ENCODE peak calls at places on chromosomes 11 and 22, in seven cellular contexts. U is H1, R is esophagus squamous epithelium, Y is colonic mucosa, D is right lobe of liver, P is fibroblast of lung, C is NB4. X is an unnamed sample.

GRCh38 chr22:23772315-23773246 is at the start of gene MMP11:
- DNase-seq in U (peak; percentile 81), R (no peak), Y (peak; percentile 81), D (peak; percentile 64), P (peak; percentile 37), C (peak; percentile 46), X (no peak)

GRCh38 chr22:20237480-20238440 is 30.4 kb downstream of the RTN4R start:
- DNase-seq in U (no peak), R (no peak), Y (no peak), D (no peak), P (no peak), C (peak; percentile 97), X (no peak)

GRCh38 chr11:2775626-2776350 is 76.0 kb upstream of the KCNQ1OT1 start:
- DNase-seq in U (no peak), R (no peak), Y (peak; percentile 14), D (peak; percentile 33), P (no peak), C (no peak), X (no peak)

GRCh38 chr11:47179655-47179991 is 2.9 kb upstream of the ARFGAP2 start:
- DNase-seq in U (peak; percentile 65), R (no peak), Y (no peak), D (no peak), P (no peak), C (peak; percentile 61), X (peak; percentile 52)

GRCh38 chr11:105799263-105799662 is 189.4 kb downstream of the GRIA4 start:
- DNase-seq in U (no peak), R (no peak), Y (no peak), D (no peak), P (no peak), C (no peak), X (no peak)

GRCh38 chr11:61919841-61920631 is 2.7 kb upstream of the RAB3IL1 start:
- DNase-seq in U (peak; percentile 45), R (no peak), Y (no peak), D (no peak), P (no peak), C (no peak), X (no peak)

GRCh38 chr22:32985899-32986772 is 72.0 kb downstream of the SYN3 start:
- DNase-seq in U (peak; percentile 86), R (no peak), Y (peak; percentile 79), D (peak; percentile 80), P (peak; percentile 68), C (peak; percentile 81), X (peak; percentile 88)

GRCh38 chr11:2209370-2209801 is 37.8 kb upstream of the TH start:
- DNase-seq in U (peak; percentile 41), R (no peak), Y (peak; percentile 18), D (peak; percentile 42), P (no peak), C (no peak), X (no peak)

GRCh38 chr11:111627591-111627990 is 25.3 kb downstream of the SIK2 start:
- DNase-seq in U (no peak), R (no peak), Y (no peak), D (no peak), P (no peak), C (no peak), X (no peak)

GRCh38 chr11:66181632-66182345 is 86.7 kb upstream of the RAB1B start:
- DNase-seq in U (no peak), R (no peak), Y (no peak), D (no peak), P (no peak), C (no peak), X (no peak)

GRCh38 chr11:68038718-68039525 is at the start of gene TCIRG1:
- DNase-seq in U (peak; percentile 77), R (no peak), Y (peak; percentile 93), D (peak; percentile 94), P (peak; percentile 72), C (peak; percentile 88), X (peak; percentile 78)

GRCh38 chr11:15200696-15201095 is 86.0 kb downstream of the INSC start:
- DNase-seq in U (no peak), R (no peak), Y (no peak), D (no peak), P (no peak), C (no peak), X (no peak)

GRCh38 chr11:43987384-43988039 is 45.1 kb downstream of the C11orf96 start:
- DNase-seq in U (no peak), R (no peak), Y (peak; percentile 68), D (peak; percentile 86), P (peak; percentile 98), C (no peak), X (peak; percentile 97)

GRCh38 chr11:109865558-109866186 is 227.5 kb upstream of the ZC3H12C start:
- DNase-seq in U (no peak), R (no peak), Y (peak; percentile 21), D (no peak), P (no peak), C (peak; percentile 14), X (no peak)

GRCh38 chr11:6568191-6568918 is 35.1 kb downstream of the RRP8 start:
- DNase-seq in U (peak; percentile 65), R (no peak), Y (no peak), D (peak; percentile 88), P (peak; percentile 72), C (peak; percentile 10), X (peak; percentile 89)

GRCh38 chr11:57792870-57793269 is 31.3 kb downstream of the CTNND1 start:
- DNase-seq in U (no peak), R (no peak), Y (peak; percentile 42), D (no peak), P (no peak), C (peak; percentile 66), X (no peak)

GRCh38 chr11:66835762-66836405 is 7.4 kb upstream of the RCE1 start:
- DNase-seq in U (no peak), R (no peak), Y (no peak), D (no peak), P (peak; percentile 47), C (no peak), X (peak; percentile 66)

GRCh38 chr11:121082670-121083069 is 18.4 kb upstream of the TECTA start:
- DNase-seq in U (peak; percentile 75), R (no peak), Y (no peak), D (no peak), P (no peak), C (peak; percentile 26), X (peak; percentile 24)

GRCh38 chr11:82682003-82682751 is 51.5 kb downstream of the FAM181B start:
- DNase-seq in U (no peak), R (no peak), Y (peak; percentile 20), D (no peak), P (peak; percentile 63), C (peak; percentile 71), X (peak; percentile 82)

GRCh38 chr11:57274904-57275498 is 38.0 kb upstream of the APLNR start:
- DNase-seq in U (no peak), R (no peak), Y (no peak), D (no peak), P (peak; percentile 30), C (no peak), X (no peak)

GRCh38 chr11:89176938-89177337 is 737 bp upstream of the TYR start:
- DNase-seq in U (no peak), R (no peak), Y (no peak), D (no peak), P (no peak), C (no peak), X (no peak)

GRCh38 chr22:32620992-32621391 is 146.4 kb downstream of the FBXO7 start:
- DNase-seq in U (no peak), R (no peak), Y (no peak), D (no peak), P (no peak), C (no peak), X (no peak)

DNA sequence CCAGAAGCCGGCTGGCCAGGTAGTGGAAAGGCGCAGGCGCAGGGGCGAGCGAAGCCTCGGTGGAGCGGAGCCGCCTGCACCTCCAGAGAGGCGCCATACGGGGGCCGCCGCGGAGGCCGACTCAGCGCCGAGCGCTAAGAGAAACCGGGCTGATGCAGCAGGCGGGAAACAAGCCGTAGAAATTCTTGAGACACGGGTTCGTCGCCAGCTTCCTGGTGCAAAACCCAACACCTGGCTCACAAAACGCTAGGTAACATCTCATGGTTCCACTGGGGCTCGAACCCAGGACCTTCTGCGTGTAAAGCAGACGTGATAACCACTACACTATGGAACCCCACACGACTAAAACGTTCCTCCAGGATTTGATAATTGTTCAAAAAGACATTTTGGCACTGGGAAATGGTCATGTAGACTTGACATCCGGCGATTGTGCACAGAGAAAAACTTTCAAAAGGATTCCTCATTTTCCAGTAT is 39.1 kb downstream of the OR4D9 start:
- DNase-seq in U (peak; percentile 95), R (no peak), Y (peak; percentile 90), D (peak; percentile 85), P (peak; percentile 96), C (peak; percentile 98), X (peak; percentile 92)
- H3K4me3 ChIP-seq in U (peak overlapping the region; percentile 86), R (peak overlapping the region; percentile 37), Y (peak overlapping the region; percentile 59), D (peak overlapping the region; percentile 51), P (peak overlapping the region; percentile 95), C (peak overlapping the region; percentile 94), X (peak overlapping the region; percentile 65)

DNA sequence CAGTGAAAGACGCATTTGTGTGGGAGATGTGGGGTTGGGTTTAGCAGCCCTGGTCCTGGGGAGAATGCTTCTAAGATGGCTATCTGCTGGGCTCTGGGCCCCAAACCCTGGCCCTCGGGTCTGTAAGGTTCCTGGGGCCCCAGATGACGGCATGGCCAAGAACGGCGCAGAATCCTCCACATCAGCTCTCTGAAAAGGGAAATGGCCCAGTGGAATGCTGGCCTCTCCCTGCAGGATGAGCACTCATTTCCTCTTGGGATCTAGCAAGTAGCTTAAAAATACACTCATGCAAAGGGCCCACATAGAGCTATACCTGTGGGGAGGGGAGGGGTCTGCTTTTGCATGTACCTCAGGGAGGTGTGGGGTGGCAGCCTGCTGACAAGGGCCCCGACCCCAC is 37.5 kb upstream of the LINC01488 start:
- DNase-seq in U (no peak), R (no peak), Y (no peak), D (no peak), P (peak; percentile 51), C (no peak), X (peak; percentile 57)
- H3K4me3 ChIP-seq in U (peak overlapping the region; percentile 38), R (no peak overlapping the region), Y (no peak overlapping the region), D (no peak overlapping the region), P (no peak overlapping the region), C (peak overlapping the region; percentile 69), X (no peak overlapping the region)

GRCh38 chr11:114399903-114400221 is 449 bp downstream of the C11orf71 start:
- DNase-seq in U (no peak), R (no peak), Y (no peak), D (no peak), P (no peak), C (no peak), X (no peak)
- H3K4me3 ChIP-seq in U (peak overlapping the region; percentile 87), R (peak overlapping the region; percentile 71), Y (peak overlapping the region; percentile 72), D (peak overlapping the region; percentile 78), P (peak overlapping the region; percentile 96), C (peak overlapping the region; percentile 83), X (peak overlapping the region; percentile 95)

GRCh38 chr22:41560095-41560487 is 719 bp upstream of the CSDC2 start:
- DNase-seq in U (no peak), R (no peak), Y (no peak), D (no peak), P (no peak), C (no peak), X (no peak)

GRCh38 chr22:41561788-41562187 is 978 bp downstream of the CSDC2 start:
- DNase-seq in U (no peak), R (no peak), Y (no peak), D (no peak), P (no peak), C (no peak), X (no peak)

GRCh38 chr22:41555325-41555724 is 5.5 kb upstream of the CSDC2 start:
- DNase-seq in U (no peak), R (no peak), Y (no peak), D (no peak), P (no peak), C (no peak), X (peak; percentile 42)

GRCh38 chr22:41561335-41561734 is 525 bp downstream of the CSDC2 start:
- DNase-seq in U (peak; percentile 57), R (no peak), Y (no peak), D (no peak), P (peak; percentile 41), C (no peak), X (no peak)

GRCh38 chr22:41557401-41558240 is 3.2 kb upstream of the CSDC2 start:
- DNase-seq in U (peak; percentile 58), R (no peak), Y (peak; percentile 64), D (peak; percentile 89), P (peak; percentile 92), C (no peak), X (peak; percentile 94)
- H3K4me3 ChIP-seq in U (no peak overlapping the region), R (no peak overlapping the region), Y (no peak overlapping the region), D (no peak overlapping the region), P (no peak overlapping the region), C (no peak overlapping the region), X (no peak overlapping the region)

X was measured in fibroblast of pulmonary artery.